ENCODE peak calls at places on chromosomes 3 and 15, in five cellular contexts. M, U, P, H and Q are unnamed samples.
A peak's percentile ranks its signal among the peaks of the same experiment; 100 is the strongest.

GRCh38 chr3:8864570-8865350 is 95.3 kb upstream of the OXTR start:
- DNase-seq in M (no peak), U (no peak), P (no peak), H (no peak), Q (no peak)

GRCh38 chr15:101091080-101092017 is 160.5 kb downstream of the CHSY1 start:
- DNase-seq in M (no peak), U (no peak), P (peak; percentile 43), H (peak; percentile 93), Q (no peak)

GRCh38 chr3:53030864-53031445 is 14.9 kb downstream of the SFMBT1 start:
- DNase-seq in M (no peak), U (no peak), P (no peak), H (no peak), Q (peak; percentile 70)

GRCh38 chr15:25501828-25502446 is 63.1 kb upstream of the UBE3A start:
- DNase-seq in M (peak; percentile 48), U (peak; percentile 58), P (peak; percentile 68), H (peak; percentile 19), Q (peak; percentile 23)

GRCh38 chr3:46695962-46696922 is 2.8 kb upstream of the ALS2CL start:
- DNase-seq in M (no peak), U (no peak), P (no peak), H (peak; percentile 31), Q (no peak)

GRCh38 chr15:66067687-66068086 is 185.9 kb downstream of the MEGF11 start:
- DNase-seq in M (no peak), U (no peak), P (peak; percentile 86), H (no peak), Q (no peak)

GRCh38 chr15:88177451-88177850 is 79.1 kb downstream of the NTRK3 start:
- DNase-seq in M (no peak), U (no peak), P (no peak), H (no peak), Q (no peak)

GRCh38 chr15:44535509-44536297 is 1.2 kb upstream of the EIF3J start:
- DNase-seq in M (peak; percentile 66), U (peak; percentile 42), P (peak; percentile 72), H (no peak), Q (peak; percentile 21)

GRCh38 chr3:20648294-20648693 is 462.3 kb upstream of the SGO1 start:
- DNase-seq in M (no peak), U (no peak), P (no peak), H (peak; percentile 87), Q (no peak)

GRCh38 chr3:50347187-50347813 is 1.8 kb upstream of the ZMYND10 start:
- DNase-seq in M (peak; percentile 78), U (peak; percentile 80), P (peak; percentile 88), H (peak; percentile 78), Q (peak; percentile 78)
- H3K4me1 ChIP-seq in M (peaks cover 23% of the 10 kb centered on the region), U (peaks cover 33% of the 10 kb centered on the region), P (no peaks in the 10 kb centered on the region), H (peaks cover 11% of the 10 kb centered on the region), Q (peaks cover 65% of the 10 kb centered on the region)

DNA sequence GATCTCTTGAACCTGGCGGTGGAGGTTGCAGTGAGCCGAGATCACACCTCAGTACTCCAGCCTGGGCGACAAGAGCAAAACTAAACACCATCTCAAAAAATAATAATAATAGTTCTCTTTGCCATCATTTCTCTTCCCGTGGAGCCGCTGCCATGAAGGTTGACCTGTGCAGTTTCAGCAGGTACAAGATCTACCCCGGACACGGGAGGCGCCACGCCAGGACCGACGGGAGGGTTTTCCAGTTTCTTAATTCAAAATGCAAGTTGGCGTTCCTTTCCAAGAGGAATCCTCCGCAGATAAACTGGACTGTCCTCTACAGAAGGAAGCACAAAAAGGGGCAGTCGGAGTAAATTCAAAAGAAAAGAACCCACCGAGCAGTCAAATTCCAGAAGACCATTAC is 11.3 kb upstream of the PPP1R2 start:
- DNase-seq in M (no peak), U (no peak), P (no peak), H (no peak), Q (no peak)
- H3K27ac ChIP-seq in M (no peak overlapping the region), U (no peak overlapping the region), P (no peak overlapping the region), H (no peak overlapping the region), Q (no peak overlapping the region)

GRCh38 chr3:72317491-72317890 is 530.8 kb downstream of the SHQ1 start:
- DNase-seq in M (no peak), U (no peak), P (no peak), H (no peak), Q (no peak)

GRCh38 chr3:72318504-72319201 is 529.6 kb downstream of the SHQ1 start:
- DNase-seq in M (no peak), U (no peak), P (no peak), H (no peak), Q (no peak)

GRCh38 chr3:72319202-72320095 is 528.8 kb downstream of the SHQ1 start:
- DNase-seq in M (no peak), U (no peak), P (no peak), H (no peak), Q (no peak)

GRCh38 chr3:72313308-72313707 is 528.4 kb upstream of the PROK2 start:
- DNase-seq in M (no peak), U (no peak), P (no peak), H (no peak), Q (no peak)

GRCh38 chr3:72316501-72317279 is 531.6 kb downstream of the SHQ1 start:
- DNase-seq in M (no peak), U (no peak), P (no peak), H (no peak), Q (no peak)
- H3K36me3 ChIP-seq in M (no peaks in the 10 kb centered on the region), U (no peaks in the 10 kb centered on the region), P (no peaks in the 10 kb centered on the region), H (no peaks in the 10 kb centered on the region), Q (no peaks in the 10 kb centered on the region)

DNA sequence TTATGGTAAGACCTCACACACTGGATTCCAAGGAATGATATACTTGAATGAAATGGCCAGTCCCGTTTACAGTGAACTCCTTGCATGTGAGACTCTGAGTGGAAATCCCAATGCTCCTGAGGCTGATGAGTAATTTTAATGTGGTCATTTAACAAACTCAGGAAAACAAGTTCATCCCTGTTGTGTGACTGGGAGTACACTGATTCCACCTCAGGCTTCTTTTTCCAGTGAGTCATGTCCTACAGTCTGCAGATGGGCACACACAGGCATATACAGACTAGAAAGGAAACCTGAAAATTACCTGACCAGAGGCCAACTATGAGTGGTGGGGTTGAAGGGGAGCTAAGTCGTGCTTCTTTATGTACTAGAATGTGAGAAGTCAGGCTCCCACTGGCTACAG is 5.8 kb downstream of the SQOR start:
- DNase-seq in M (no peak), U (no peak), P (peak; percentile 3), H (peak; percentile 74), Q (no peak)
- H3K4me1 ChIP-seq in M (peaks cover 16% of the 10 kb centered on the region), U (peaks cover 10% of the 10 kb centered on the region), P (no peaks in the 10 kb centered on the region), H (no peaks in the 10 kb centered on the region), Q (peaks cover 87% of the 10 kb centered on the region)

GRCh38 chr15:78427985-78428384 is 10.0 kb upstream of the IREB2 start:
- DNase-seq in M (no peak), U (no peak), P (no peak), H (no peak), Q (no peak)
- H3K27ac ChIP-seq in M (no peak overlapping the region), U (no peak overlapping the region), P (no peak overlapping the region), H (no peak overlapping the region), Q (no peak overlapping the region)

DNA sequence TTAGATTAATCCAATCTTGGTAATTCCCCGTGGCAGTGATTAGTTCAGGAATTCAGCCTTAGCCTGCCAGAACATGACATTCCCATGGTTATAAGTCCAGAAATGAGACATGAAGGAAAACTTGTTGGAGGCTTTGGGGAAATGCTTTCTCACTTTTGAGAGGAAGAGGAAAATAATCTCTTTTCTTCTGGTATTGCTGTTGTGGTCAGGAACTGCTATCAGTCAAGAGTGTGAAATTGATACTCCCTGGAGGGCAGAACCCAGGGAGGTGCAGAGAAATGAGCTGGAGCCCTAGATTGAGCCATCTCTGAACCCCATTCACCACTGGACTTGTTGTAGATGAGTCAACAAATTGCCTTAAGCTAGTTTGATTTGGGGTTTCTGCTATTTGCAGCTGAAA is 38.6 kb upstream of the APH1B start:
- DNase-seq in M (peak; percentile 26), U (no peak), P (no peak), H (peak; percentile 83), Q (no peak)
- H3K36me3 ChIP-seq in M (no peaks in the 10 kb centered on the region), U (peaks cover 9% of the 10 kb centered on the region), P (no peaks in the 10 kb centered on the region), H (no peaks in the 10 kb centered on the region), Q (no peaks in the 10 kb centered on the region)